ENCODE peak calls at places on chromosome 22, in five cellular contexts. One of them, this sample, is unnamed.

GRCh38 chr22:28989035-28989464 is 72.6 kb downstream of the C22orf31 start:
- DNase-seq in esophagus muscularis mucosa: no peak
- DNase-seq in mesendoderm: peak; percentile 51
- DNase-seq in CD8-positive, alpha-beta T cell: no peak
- DNase-seq in CD8-positive, alpha-beta memory T cell: no peak
- DNase-seq in this sample: no peak

GRCh38 chr22:45064313-45065268 is 54.8 kb upstream of the PHF21B start:
- DNase-seq in esophagus muscularis mucosa: no peak
- DNase-seq in mesendoderm: no peak
- DNase-seq in CD8-positive, alpha-beta T cell: peak; percentile 56
- DNase-seq in CD8-positive, alpha-beta memory T cell: no peak
- DNase-seq in this sample: no peak

GRCh38 chr22:17891427-17892167 is 117.3 kb upstream of the BID start:
- DNase-seq in esophagus muscularis mucosa: no peak
- DNase-seq in mesendoderm: peak; percentile 34
- DNase-seq in CD8-positive, alpha-beta T cell: no peak
- DNase-seq in CD8-positive, alpha-beta memory T cell: no peak
- DNase-seq in this sample: no peak

GRCh38 chr22:29309332-29310064 is 3.0 kb downstream of the GAS2L1 start:
- DNase-seq in esophagus muscularis mucosa: no peak
- DNase-seq in mesendoderm: no peak
- DNase-seq in CD8-positive, alpha-beta T cell: no peak
- DNase-seq in CD8-positive, alpha-beta memory T cell: no peak
- DNase-seq in this sample: no peak

GRCh38 chr22:19498866-19499190 is 19.1 kb downstream of the CDC45 start:
- DNase-seq in esophagus muscularis mucosa: no peak
- DNase-seq in mesendoderm: no peak
- DNase-seq in CD8-positive, alpha-beta T cell: no peak
- DNase-seq in CD8-positive, alpha-beta memory T cell: no peak
- DNase-seq in this sample: no peak

GRCh38 chr22:42595434-42595833 is 19.2 kb downstream of the POLDIP3 start:
- DNase-seq in esophagus muscularis mucosa: no peak
- DNase-seq in mesendoderm: no peak
- DNase-seq in CD8-positive, alpha-beta T cell: no peak
- DNase-seq in CD8-positive, alpha-beta memory T cell: no peak
- DNase-seq in this sample: no peak

GRCh38 chr22:49020314-49020713 is 807.4 kb downstream of the BRD1 start:
- DNase-seq in esophagus muscularis mucosa: no peak
- DNase-seq in mesendoderm: no peak
- DNase-seq in CD8-positive, alpha-beta T cell: no peak
- DNase-seq in CD8-positive, alpha-beta memory T cell: no peak
- DNase-seq in this sample: no peak

GRCh38 chr22:22045576-22046335 is 63.2 kb upstream of the TOP3B start:
- DNase-seq in esophagus muscularis mucosa: peak; percentile 90
- DNase-seq in mesendoderm: no peak
- DNase-seq in CD8-positive, alpha-beta T cell: no peak
- DNase-seq in CD8-positive, alpha-beta memory T cell: no peak
- DNase-seq in this sample: no peak

GRCh38 chr22:21951931-21952465 is 650 bp downstream of the PPM1F start:
- DNase-seq in esophagus muscularis mucosa: no peak
- DNase-seq in mesendoderm: peak; percentile 53
- DNase-seq in CD8-positive, alpha-beta T cell: no peak
- DNase-seq in CD8-positive, alpha-beta memory T cell: no peak
- DNase-seq in this sample: no peak

GRCh38 chr22:38164578-38164953 is 17.1 kb downstream of the PLA2G6 start:
- DNase-seq in esophagus muscularis mucosa: no peak
- DNase-seq in mesendoderm: no peak
- DNase-seq in CD8-positive, alpha-beta T cell: no peak
- DNase-seq in CD8-positive, alpha-beta memory T cell: no peak
- DNase-seq in this sample: no peak

GRCh38 chr22:42080287-42080686 is 787 bp downstream of the SMDT1 start:
- DNase-seq in esophagus muscularis mucosa: no peak
- DNase-seq in mesendoderm: peak; percentile 25
- DNase-seq in CD8-positive, alpha-beta T cell: no peak
- DNase-seq in CD8-positive, alpha-beta memory T cell: no peak
- DNase-seq in this sample: no peak

GRCh38 chr22:21735198-21736083 is at the start of gene YPEL1:
- DNase-seq in esophagus muscularis mucosa: peak; percentile 98
- DNase-seq in mesendoderm: peak; percentile 98
- DNase-seq in CD8-positive, alpha-beta T cell: peak; percentile 95
- DNase-seq in CD8-positive, alpha-beta memory T cell: peak; percentile 95
- DNase-seq in this sample: peak; percentile 91

GRCh38 chr22:49021097-49021925 is 806.4 kb downstream of the BRD1 start:
- DNase-seq in esophagus muscularis mucosa: no peak
- DNase-seq in mesendoderm: no peak
- DNase-seq in CD8-positive, alpha-beta T cell: no peak
- DNase-seq in CD8-positive, alpha-beta memory T cell: peak; percentile 42
- DNase-seq in this sample: no peak

GRCh38 chr22:46858181-46858771 is 95.8 kb downstream of the TBC1D22A start:
- DNase-seq in esophagus muscularis mucosa: peak; percentile 37
- DNase-seq in mesendoderm: no peak
- DNase-seq in CD8-positive, alpha-beta T cell: no peak
- DNase-seq in CD8-positive, alpha-beta memory T cell: no peak
- DNase-seq in this sample: no peak

GRCh38 chr22:45972091-45972867 is 4.7 kb downstream of the WNT7B start:
- DNase-seq in esophagus muscularis mucosa: no peak
- DNase-seq in mesendoderm: no peak
- DNase-seq in CD8-positive, alpha-beta T cell: no peak
- DNase-seq in CD8-positive, alpha-beta memory T cell: no peak
- DNase-seq in this sample: no peak

GRCh38 chr22:42636506-42636905 is 3.9 kb downstream of the ATP5MGL start:
- DNase-seq in esophagus muscularis mucosa: no peak
- DNase-seq in mesendoderm: no peak
- DNase-seq in CD8-positive, alpha-beta T cell: no peak
- DNase-seq in CD8-positive, alpha-beta memory T cell: no peak
- DNase-seq in this sample: no peak

GRCh38 chr22:28674121-28674563 is 5.5 kb downstream of the TTC28 start:
- DNase-seq in esophagus muscularis mucosa: no peak
- DNase-seq in mesendoderm: no peak
- DNase-seq in CD8-positive, alpha-beta T cell: peak; percentile 66
- DNase-seq in CD8-positive, alpha-beta memory T cell: peak; percentile 72
- DNase-seq in this sample: no peak

GRCh38 chr22:24894220-24894975 is 52.1 kb downstream of the LHFPL7 start:
- DNase-seq in esophagus muscularis mucosa: peak; percentile 95
- DNase-seq in mesendoderm: peak; percentile 29
- DNase-seq in CD8-positive, alpha-beta T cell: no peak
- DNase-seq in CD8-positive, alpha-beta memory T cell: no peak
- DNase-seq in this sample: peak; percentile 75

GRCh38 chr22:46050916-46051614 is 74.1 kb upstream of the WNT7B start:
- DNase-seq in esophagus muscularis mucosa: no peak
- DNase-seq in mesendoderm: no peak
- DNase-seq in CD8-positive, alpha-beta T cell: no peak
- DNase-seq in CD8-positive, alpha-beta memory T cell: peak; percentile 9
- DNase-seq in this sample: no peak

GRCh38 chr22:23181763-23182288 is 1.5 kb downstream of the BCR start:
- DNase-seq in esophagus muscularis mucosa: no peak
- DNase-seq in mesendoderm: peak; percentile 28
- DNase-seq in CD8-positive, alpha-beta T cell: no peak
- DNase-seq in CD8-positive, alpha-beta memory T cell: peak; percentile 50
- DNase-seq in this sample: no peak
- H3K4me3 ChIP-seq in esophagus muscularis mucosa: peak overlapping the region; percentile 69
- H3K4me3 ChIP-seq in mesendoderm: peak overlapping the region; percentile 94
- H3K4me3 ChIP-seq in CD8-positive, alpha-beta T cell: peak overlapping the region; percentile 48
- H3K4me3 ChIP-seq in CD8-positive, alpha-beta memory T cell: peak overlapping the region; percentile 70
- H3K4me3 ChIP-seq in this sample: peak overlapping the region; percentile 53

GRCh38 chr22:43740587-43741270 is 71.4 kb downstream of the EFCAB6 start:
- DNase-seq in esophagus muscularis mucosa: no peak
- DNase-seq in mesendoderm: no peak
- DNase-seq in CD8-positive, alpha-beta T cell: no peak
- DNase-seq in CD8-positive, alpha-beta memory T cell: no peak
- DNase-seq in this sample: no peak

GRCh38 chr22:43739851-43740250 is 72.3 kb downstream of the EFCAB6 start:
- DNase-seq in esophagus muscularis mucosa: no peak
- DNase-seq in mesendoderm: no peak
- DNase-seq in CD8-positive, alpha-beta T cell: no peak
- DNase-seq in CD8-positive, alpha-beta memory T cell: no peak
- DNase-seq in this sample: no peak

GRCh38 chr22:43743929-43744643 is 68.0 kb downstream of the EFCAB6 start:
- DNase-seq in esophagus muscularis mucosa: no peak
- DNase-seq in mesendoderm: no peak
- DNase-seq in CD8-positive, alpha-beta T cell: no peak
- DNase-seq in CD8-positive, alpha-beta memory T cell: no peak
- DNase-seq in this sample: no peak

GRCh38 chr22:43743131-43743530 is 69.0 kb downstream of the EFCAB6 start:
- DNase-seq in esophagus muscularis mucosa: no peak
- DNase-seq in mesendoderm: peak; percentile 56
- DNase-seq in CD8-positive, alpha-beta T cell: no peak
- DNase-seq in CD8-positive, alpha-beta memory T cell: no peak
- DNase-seq in this sample: no peak

GRCh38 chr22:43742551-43742950 is 69.6 kb downstream of the EFCAB6 start:
- DNase-seq in esophagus muscularis mucosa: no peak
- DNase-seq in mesendoderm: no peak
- DNase-seq in CD8-positive, alpha-beta T cell: no peak
- DNase-seq in CD8-positive, alpha-beta memory T cell: no peak
- DNase-seq in this sample: no peak
- H3K27ac ChIP-seq in esophagus muscularis mucosa: no peak overlapping the region
- H3K27ac ChIP-seq in mesendoderm: no peak overlapping the region
- H3K27ac ChIP-seq in CD8-positive, alpha-beta T cell: no peak overlapping the region
- H3K27ac ChIP-seq in CD8-positive, alpha-beta memory T cell: no peak overlapping the region
- H3K27ac ChIP-seq in this sample: no peak overlapping the region

GRCh38 chr22:30362632-30363281 is 6.0 kb downstream of the CCDC157 start:
- DNase-seq in esophagus muscularis mucosa: no peak
- DNase-seq in mesendoderm: peak; percentile 81
- DNase-seq in CD8-positive, alpha-beta T cell: no peak
- DNase-seq in CD8-positive, alpha-beta memory T cell: no peak
- DNase-seq in this sample: no peak

GRCh38 chr22:30354644-30355043 is 2.0 kb downstream of the SF3A1 start:
- DNase-seq in esophagus muscularis mucosa: no peak
- DNase-seq in mesendoderm: no peak
- DNase-seq in CD8-positive, alpha-beta T cell: no peak
- DNase-seq in CD8-positive, alpha-beta memory T cell: no peak
- DNase-seq in this sample: no peak

GRCh38 chr22:30356392-30357230 is at the start of the genes CCDC157 and SF3A1:
- DNase-seq in esophagus muscularis mucosa: peak; percentile 96
- DNase-seq in mesendoderm: peak; percentile 97
- DNase-seq in CD8-positive, alpha-beta T cell: peak; percentile 89
- DNase-seq in CD8-positive, alpha-beta memory T cell: peak; percentile 89
- DNase-seq in this sample: peak; percentile 60

GRCh38 chr22:30361916-30362631 is 5.3 kb downstream of the CCDC157 start:
- DNase-seq in esophagus muscularis mucosa: no peak
- DNase-seq in mesendoderm: no peak
- DNase-seq in CD8-positive, alpha-beta T cell: no peak
- DNase-seq in CD8-positive, alpha-beta memory T cell: no peak
- DNase-seq in this sample: no peak

DNA sequence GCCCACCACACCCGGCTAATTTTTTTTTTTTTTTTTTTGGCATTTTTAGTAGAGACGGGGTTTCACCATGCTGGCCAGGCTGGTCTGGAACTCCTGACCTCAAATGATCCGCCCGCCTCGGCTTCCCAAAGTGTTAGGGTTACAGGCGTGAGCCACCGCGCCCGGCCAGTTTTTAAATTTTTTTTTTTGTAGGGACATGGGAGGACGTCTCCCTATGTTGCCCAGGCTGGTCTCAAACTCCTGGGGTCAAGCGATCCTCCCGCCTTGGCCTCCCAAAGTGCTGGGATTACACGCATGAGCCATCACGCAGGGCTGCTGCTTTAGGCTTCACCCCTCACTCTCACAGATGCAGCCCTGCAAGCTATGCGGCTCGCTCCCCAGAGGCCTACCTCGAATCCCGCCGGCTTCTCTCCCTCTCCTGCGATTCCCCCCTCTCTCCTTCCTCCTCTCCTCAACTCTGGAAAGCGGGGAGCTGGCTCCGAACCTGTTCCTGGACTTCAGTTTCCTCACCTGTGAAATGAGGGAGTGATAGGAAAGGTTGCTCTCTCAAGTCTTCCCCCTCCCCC is 926 bp downstream of the CCDC157 start:
- DNase-seq in esophagus muscularis mucosa: no peak
- DNase-seq in mesendoderm: no peak
- DNase-seq in CD8-positive, alpha-beta T cell: no peak
- DNase-seq in CD8-positive, alpha-beta memory T cell: no peak
- DNase-seq in this sample: no peak
- H3K4me3 ChIP-seq in esophagus muscularis mucosa: peak overlapping the region; percentile 81
- H3K4me3 ChIP-seq in mesendoderm: no peak overlapping the region
- H3K4me3 ChIP-seq in CD8-positive, alpha-beta T cell: no peak overlapping the region
- H3K4me3 ChIP-seq in CD8-positive, alpha-beta memory T cell: no peak overlapping the region
- H3K4me3 ChIP-seq in this sample: peak overlapping the region; percentile 98

GRCh38 chr22:26658161-26658560 is 773 bp downstream of the MIAT start:
- DNase-seq in esophagus muscularis mucosa: no peak
- DNase-seq in mesendoderm: peak; percentile 56
- DNase-seq in CD8-positive, alpha-beta T cell: no peak
- DNase-seq in CD8-positive, alpha-beta memory T cell: no peak
- DNase-seq in this sample: no peak
- H3K27ac ChIP-seq in esophagus muscularis mucosa: no peak overlapping the region
- H3K27ac ChIP-seq in mesendoderm: no peak overlapping the region
- H3K27ac ChIP-seq in CD8-positive, alpha-beta T cell: peak overlapping the region; percentile 21
- H3K27ac ChIP-seq in CD8-positive, alpha-beta memory T cell: peak overlapping the region; percentile 51
- H3K27ac ChIP-seq in this sample: no peak overlapping the region

DNA sequence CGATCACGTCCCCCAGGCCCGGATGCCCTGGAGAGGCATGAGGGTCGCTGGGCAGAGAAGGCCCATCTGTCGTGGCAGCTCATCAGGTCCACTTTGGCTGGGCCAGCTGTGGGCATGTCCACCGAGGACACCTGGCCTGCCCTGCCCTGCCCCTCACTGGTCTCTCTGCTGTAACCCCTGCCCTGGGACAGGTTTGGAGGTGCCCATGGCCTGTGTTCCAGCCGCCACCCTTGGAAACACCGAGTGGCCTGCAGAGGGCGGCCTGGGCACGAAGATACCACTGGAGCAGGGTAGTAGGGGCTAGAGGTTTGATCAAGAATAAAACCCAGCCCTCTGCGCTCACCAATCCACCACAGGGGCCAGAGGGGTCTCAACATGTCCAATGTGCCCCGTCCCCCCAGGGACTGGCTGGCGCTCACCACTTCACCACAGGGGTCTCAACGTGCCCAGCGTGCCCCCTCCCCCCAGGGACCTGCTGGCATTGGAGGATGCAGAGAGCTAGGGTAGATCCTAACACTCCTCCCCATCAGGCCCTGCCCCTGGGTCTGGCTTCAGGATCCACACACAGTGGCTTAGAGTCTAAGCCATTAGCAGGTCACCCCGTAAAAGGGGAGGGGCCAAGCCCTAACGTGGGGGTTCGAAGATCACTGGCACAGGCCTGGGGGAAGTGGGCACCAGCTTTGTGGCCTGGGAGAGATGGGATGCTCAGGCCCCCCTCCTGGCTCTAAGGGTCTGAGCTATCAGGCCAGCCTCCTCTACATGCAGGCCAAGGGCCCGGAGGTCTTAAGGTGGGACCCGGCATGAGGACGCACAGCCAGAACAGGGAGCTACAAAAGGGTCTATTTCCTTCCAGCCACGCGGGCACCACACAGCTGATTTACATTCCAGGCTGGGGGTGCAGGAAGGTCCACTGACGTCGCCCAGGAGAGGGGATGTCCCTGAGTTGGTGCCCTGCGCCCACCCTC is 1.3 kb upstream of the HDAC10 start:
- DNase-seq in esophagus muscularis mucosa: no peak
- DNase-seq in mesendoderm: peak; percentile 75
- DNase-seq in CD8-positive, alpha-beta T cell: peak; percentile 75
- DNase-seq in CD8-positive, alpha-beta memory T cell: peak; percentile 83
- DNase-seq in this sample: peak; percentile 80
- H3K4me3 ChIP-seq in esophagus muscularis mucosa: peak overlapping the region; percentile 75
- H3K4me3 ChIP-seq in mesendoderm: no peak overlapping the region
- H3K4me3 ChIP-seq in CD8-positive, alpha-beta T cell: peak overlapping the region; percentile 89
- H3K4me3 ChIP-seq in CD8-positive, alpha-beta memory T cell: no peak overlapping the region
- H3K4me3 ChIP-seq in this sample: no peak overlapping the region

GRCh38 chr22:36197601-36198146 is 3.9 kb downstream of the APOL4 start:
- DNase-seq in esophagus muscularis mucosa: no peak
- DNase-seq in mesendoderm: peak; percentile 52
- DNase-seq in CD8-positive, alpha-beta T cell: no peak
- DNase-seq in CD8-positive, alpha-beta memory T cell: no peak
- DNase-seq in this sample: peak; percentile 38
- H3K27ac ChIP-seq in esophagus muscularis mucosa: peak overlapping the region; percentile 28
- H3K27ac ChIP-seq in mesendoderm: no peak overlapping the region
- H3K27ac ChIP-seq in CD8-positive, alpha-beta T cell: no peak overlapping the region
- H3K27ac ChIP-seq in CD8-positive, alpha-beta memory T cell: no peak overlapping the region
- H3K27ac ChIP-seq in this sample: no peak overlapping the region

This sample was measured in tibial nerve.